ENCODE peak calls at places on chromosomes 12 and 14, in seven cellular contexts. F is upper lobe of right lung; U is CD4-positive, alpha-beta T cell; V is lower lobe of right lung; Z is stimulated activated naive CD8-positive, alpha-beta T cell treated with anti-CD3 and anti-CD28 coated beads, Interleukin-15, Interleukin-2, amounts not matched to agents 100 U/mL and 50 U/mL, for 24 hours; N is left lobe of liver; W is activated CD8-positive, alpha-beta T cell treated with anti-CD3 and anti-CD28 coated beads for 36 hours. S is an unnamed sample.

GRCh38 chr12:3655331-3655900 is 97.5 kb downstream of the CRACR2A start:
- ATAC-seq in F (peak; percentile 21), N (peak; percentile 84), U (peak; percentile 44), Z (no peak), V (no peak), W (peak; percentile 69), S (peak; percentile 50)

GRCh38 chr12:93918262-93918661 is 230.1 kb upstream of the PLXNC1 start:
- ATAC-seq in V (no peak), F (no peak), U (no peak), Z (no peak), W (no peak), N (no peak), S (no peak)

GRCh38 chr12:24945039-24945438 is 3.9 kb downstream of the BCAT1 start:
- ATAC-seq in W (no peak), N (no peak), F (no peak), U (no peak), V (no peak), Z (no peak), S (no peak)

GRCh38 chr12:29160230-29160629 is 11.2 kb downstream of the FAR2 start:
- ATAC-seq in U (peak; percentile 71), W (peak; percentile 85), N (no peak), V (no peak), Z (peak; percentile 32), F (peak; percentile 31), S (no peak)

GRCh38 chr12:4089147-4089606 is 184.4 kb upstream of the CCND2 start:
- ATAC-seq in Z (no peak), F (no peak), V (no peak), U (no peak), W (no peak), N (no peak), S (no peak)

GRCh38 chr12:97425802-97426484 is 36.7 kb upstream of the RMST start:
- ATAC-seq in N (no peak), U (no peak), F (peak; percentile 33), W (no peak), Z (no peak), V (no peak), S (no peak)

GRCh38 chr12:30725739-30726138 is 29.0 kb downstream of the CAPRIN2 start:
- ATAC-seq in N (no peak), Z (no peak), V (no peak), F (no peak), U (no peak), W (no peak), S (peak; percentile 55)

GRCh38 chr12:49675137-49675536 is 32.1 kb downstream of the FMNL3 start:
- ATAC-seq in U (no peak), V (no peak), Z (peak; percentile 15), N (no peak), F (no peak), W (no peak), S (no peak)

GRCh38 chr12:119645535-119646059 is 22.3 kb upstream of the PRKAB1 start:
- ATAC-seq in V (no peak), U (no peak), Z (no peak), N (no peak), F (no peak), W (no peak), S (no peak)

GRCh38 chr12:80692114-80692513 is 15.3 kb upstream of the MYF6 start:
- ATAC-seq in F (no peak), V (no peak), U (no peak), W (no peak), N (peak; percentile 19), Z (no peak), S (no peak)

GRCh38 chr12:15852383-15852782 is 29.8 kb upstream of the STRAP start:
- ATAC-seq in Z (no peak), U (no peak), N (no peak), V (no peak), F (no peak), W (no peak), S (peak; percentile 33)

GRCh38 chr14:32006267-32007110 is 70.6 kb upstream of the ARHGAP5 start:
- ATAC-seq in N (no peak), Z (no peak), V (peak; percentile 57), W (no peak), U (no peak), F (peak; percentile 37), S (peak; percentile 89)

GRCh38 chr12:32110417-32110816 is 3.8 kb downstream of the BICD1 start:
- ATAC-seq in Z (no peak), V (no peak), N (no peak), F (no peak), W (no peak), U (no peak), S (no peak)

GRCh38 chr12:54286042-54286931 is 5.8 kb downstream of the HNRNPA1 start:
- ATAC-seq in N (no peak), Z (no peak), F (peak; percentile 60), U (no peak), W (no peak), V (peak; percentile 50), S (peak; percentile 73)

GRCh38 chr14:37263656-37264236 is 66.0 kb downstream of the MIPOL1 start:
- ATAC-seq in F (no peak), U (no peak), Z (no peak), N (peak; percentile 31), W (no peak), V (no peak), S (no peak)

GRCh38 chr14:98766818-98767217 is 505.2 kb downstream of the BCL11B start:
- ATAC-seq in N (no peak), F (no peak), U (no peak), Z (no peak), V (no peak), W (no peak), S (peak; percentile 87)

GRCh38 chr14:91170504-91171121 is 56.7 kb downstream of the DGLUCY start:
- ATAC-seq in W (no peak), F (no peak), Z (no peak), U (no peak), N (peak; percentile 86), V (no peak), S (no peak)

GRCh38 chr14:89040080-89040437 is 215.6 kb downstream of the TTC8 start:
- ATAC-seq in F (no peak), Z (peak; percentile 21), N (peak; percentile 2), V (no peak), W (no peak), U (peak; percentile 24), S (no peak)

GRCh38 chr12:108514973-108515814 is at the start of gene FICD:
- ATAC-seq in F (peak; percentile 96), W (peak; percentile 96), V (peak; percentile 96), N (peak; percentile 95), U (peak; percentile 93), Z (peak; percentile 93), S (peak; percentile 94)

GRCh38 chr14:76938092-76938500 is 90.4 kb downstream of the IRF2BPL start:
- ATAC-seq in F (no peak), U (no peak), V (no peak), Z (no peak), W (no peak), N (no peak), S (no peak)

GRCh38 chr12:109934026-109934425 is 34.0 kb downstream of the TCHP start:
- ATAC-seq in U (no peak), N (peak; percentile 83), Z (no peak), F (no peak), W (peak; percentile 49), V (no peak), S (no peak)

GRCh38 chr12:53560386-53560785 is 53.1 kb upstream of the NPFF start:
- ATAC-seq in V (no peak), Z (no peak), U (no peak), N (no peak), W (no peak), F (no peak), S (no peak)

GRCh38 chr12:47949441-47950341 is 13.7 kb upstream of the TMEM106C start:
- ATAC-seq in N (peak; percentile 91), W (peak; percentile 72), V (peak; percentile 90), Z (peak; percentile 67), F (peak; percentile 93), U (peak; percentile 73), S (peak; percentile 83)

GRCh38 chr14:95182379-95182778 is 25.1 kb upstream of the DICER1 start:
- ATAC-seq in Z (no peak), N (no peak), W (no peak), F (no peak), V (no peak), U (no peak), S (no peak)

GRCh38 chr14:57699947-57700346 is 165.9 kb downstream of the SLC35F4 start:
- ATAC-seq in V (no peak), U (no peak), Z (no peak), W (no peak), N (no peak), F (no peak), S (no peak)

GRCh38 chr14:73462078-73462715 is 3.9 kb upstream of the NUMB start:
- ATAC-seq in U (no peak), Z (no peak), W (no peak), F (peak; percentile 36), V (peak; percentile 35), N (peak; percentile 65), S (peak; percentile 17)

GRCh38 chr12:133063556-133063955 is 17.2 kb upstream of the ZNF140 start:
- ATAC-seq in F (no peak), Z (no peak), V (no peak), W (peak; percentile 27), U (no peak), N (no peak), S (no peak)

GRCh38 chr12:77079631-77080030 is 14.3 kb upstream of the E2F7 start:
- ATAC-seq in V (no peak), U (no peak), N (no peak), F (no peak), Z (no peak), W (no peak), S (no peak)

GRCh38 chr12:51421266-51421884 is 3.3 kb upstream of the SLC4A8 start:
- ATAC-seq in N (peak; percentile 92), F (peak; percentile 81), Z (no peak), V (peak; percentile 56), U (peak; percentile 35), W (peak; percentile 31), S (peak; percentile 63)

GRCh38 chr14:97185186-97185585 is 388.0 kb downstream of the VRK1 start:
- ATAC-seq in W (no peak), V (no peak), F (peak; percentile 14), U (no peak), N (peak; percentile 42), Z (no peak), S (no peak)

GRCh38 chr12:106681210-106681609 is 93.3 kb upstream of the RIC8B start:
- ATAC-seq in F (no peak), W (no peak), Z (no peak), N (no peak), U (no peak), V (no peak), S (no peak)

GRCh38 chr12:6644903-6645302 is 2.3 kb downstream of the ACRBP start:
- ATAC-seq in Z (no peak), F (no peak), U (no peak), V (no peak), W (no peak), N (no peak), S (no peak)

GRCh38 chr14:65462411-65462810 is 49.9 kb downstream of the FUT8 start:
- ATAC-seq in N (no peak), W (peak; percentile 94), F (no peak), U (no peak), Z (peak; percentile 99), V (no peak), S (no peak)

GRCh38 chr12:88471641-88472040 is 108.6 kb downstream of the KITLG start:
- ATAC-seq in F (no peak), V (no peak), W (no peak), Z (no peak), U (no peak), N (no peak), S (peak; percentile 51)

S was measured in esophagus mucosa.